ENCODE peak calls at places on chromosomes 12 and 14, in eight cellular contexts. M, G, U, C, K, D, S and L are unnamed samples.

GRCh38 chr14:101810897-101811620 is 49.5 kb downstream of the PPP2R5C start:
- DNase-seq in S (peak), G (no peak), M (no peak), C (no peak), K (no peak), D (peak), U (peak), L (no peak)

GRCh38 chr14:33839193-33840076 is 111.4 kb downstream of the EGLN3 start:
- DNase-seq in C (peak), G (peak), S (peak), M (peak), D (peak), K (no peak), U (peak), L (peak)

GRCh38 chr14:75831971-75832370 is 149.8 kb downstream of the TGFB3 start:
- DNase-seq in C (no peak), U (no peak), K (no peak), D (no peak), S (no peak), M (no peak), G (no peak), L (no peak)

GRCh38 chr14:88592016-88592415 is 29.2 kb downstream of the ZC3H14 start:
- DNase-seq in U (no peak), S (no peak), M (no peak), C (no peak), K (no peak), D (no peak), G (no peak), L (no peak)

GRCh38 chr12:12086975-12087692 is 16.4 kb downstream of the BCL2L14 start:
- DNase-seq in C (no peak), K (no peak), D (no peak), G (no peak), M (no peak), S (no peak), U (no peak), L (no peak)

GRCh38 chr12:3155710-3156386 is 78.7 kb downstream of the TSPAN9 start:
- DNase-seq in U (no peak), D (no peak), C (no peak), S (no peak), M (no peak), G (no peak), K (no peak), L (no peak)

GRCh38 chr12:24705741-24706358 is 243.1 kb downstream of the BCAT1 start:
- DNase-seq in S (no peak), U (no peak), M (no peak), C (no peak), G (no peak), D (no peak), K (no peak), L (no peak)

GRCh38 chr12:57248934-57249742 is 1.8 kb downstream of the STAC3 start:
- DNase-seq in U (no peak), G (no peak), M (no peak), K (no peak), D (no peak), S (no peak), C (no peak), L (no peak)

GRCh38 chr14:70842851-70843462 is 33.6 kb upstream of the MAP3K9 start:
- DNase-seq in S (no peak), U (no peak), K (no peak), M (no peak), G (no peak), C (no peak), D (no peak), L (no peak)

GRCh38 chr12:90851800-90852718 is 102.9 kb downstream of the CCER1 start:
- DNase-seq in S (no peak), D (no peak), K (no peak), G (no peak), C (no peak), M (no peak), U (no peak), L (no peak)

GRCh38 chr12:106840217-106840616 is 65.7 kb downstream of the RIC8B start:
- DNase-seq in K (no peak), S (peak), D (no peak), M (no peak), U (no peak), G (no peak), C (peak), L (no peak)

GRCh38 chr14:59249029-59249428 is 60.6 kb downstream of the DAAM1 start:
- DNase-seq in K (no peak), U (no peak), S (no peak), C (no peak), D (no peak), M (no peak), G (no peak), L (no peak)

GRCh38 chr12:79911889-79912656 is 22.8 kb downstream of the PPP1R12A start:
- DNase-seq in M (no peak), G (no peak), C (no peak), U (no peak), S (no peak), K (no peak), D (no peak), L (no peak)

GRCh38 chr12:63098851-63099250 is 52.1 kb downstream of the AVPR1A start:
- DNase-seq in S (no peak), C (no peak), G (no peak), U (no peak), M (no peak), K (no peak), D (no peak), L (no peak)

GRCh38 chr12:108297895-108298760 is 41.0 kb downstream of the CMKLR1 start:
- DNase-seq in K (no peak), U (no peak), C (no peak), S (no peak), D (peak), M (no peak), G (no peak), L (no peak)

GRCh38 chr14:74579447-74580274 is 32.4 kb downstream of the LTBP2 start:
- DNase-seq in S (peak), U (no peak), M (no peak), C (no peak), G (no peak), K (peak), D (peak), L (no peak)

GRCh38 chr12:120100630-120101029 is 15.9 kb downstream of the RAB35 start:
- DNase-seq in G (no peak), K (no peak), C (no peak), D (no peak), M (peak), U (peak), S (no peak), L (no peak)

GRCh38 chr12:62876938-62877548 is 57.9 kb downstream of the PPM1H start:
- DNase-seq in D (no peak), U (no peak), S (no peak), M (no peak), G (no peak), C (no peak), K (no peak), L (no peak)

GRCh38 chr14:102605026-102605425 is 12.6 kb downstream of the RCOR1 start:
- DNase-seq in U (no peak), M (no peak), C (no peak), G (no peak), D (no peak), S (no peak), K (no peak), L (no peak)

GRCh38 chr14:102492523-102492910 is 17.1 kb downstream of the ANKRD9 start:
- DNase-seq in G (no peak), C (no peak), S (no peak), K (no peak), M (no peak), D (no peak), U (no peak), L (no peak)

GRCh38 chr12:100672075-100672592 is 98.7 kb downstream of the GAS2L3 start:
- DNase-seq in G (no peak), D (peak), U (no peak), S (no peak), C (no peak), M (no peak), K (no peak), L (no peak)

GRCh38 chr14:65718629-65719028 is 306.1 kb downstream of the FUT8 start:
- DNase-seq in G (no peak), S (no peak), U (no peak), C (no peak), M (no peak), D (no peak), K (no peak), L (no peak)

GRCh38 chr12:1517007-1517406 is 77.4 kb downstream of the FBXL14 start:
- DNase-seq in S (peak), C (peak), K (no peak), U (peak), G (no peak), D (no peak), M (no peak), L (no peak)

GRCh38 chr12:28222959-28223662 is 32.9 kb downstream of the CCDC91 start:
- DNase-seq in K (no peak), D (peak), U (no peak), M (no peak), C (no peak), G (no peak), S (peak), L (no peak)

GRCh38 chr12:96141216-96141944 is 52.8 kb upstream of the ELK3 start:
- DNase-seq in D (no peak), G (no peak), K (peak), U (peak), C (peak), S (no peak), M (no peak), L (no peak)

GRCh38 chr12:2501464-2502181 is 293.1 kb upstream of the FKBP4 start:
- DNase-seq in G (no peak), M (no peak), D (no peak), C (no peak), S (no peak), K (no peak), U (no peak), L (no peak)

GRCh38 chr12:70648191-70648590 is 11.0 kb upstream of the PTPRB start:
- DNase-seq in K (no peak), G (no peak), M (no peak), D (no peak), S (no peak), C (no peak), U (no peak), L (no peak)

GRCh38 chr14:63045234-63045611 is at the start of gene KCNH5:
- DNase-seq in G (no peak), C (no peak), U (no peak), M (peak), D (peak), K (no peak), S (no peak), L (no peak)

GRCh38 chr14:60925286-60925685 is 55.6 kb downstream of the TRMT5 start:
- DNase-seq in D (no peak), G (no peak), C (no peak), K (no peak), U (no peak), S (no peak), M (no peak), L (no peak)